ENCODE peak calls at places on chromosomes 7 and 10, in five cellular contexts. One of them, this sample, is unnamed.

GRCh38 chr7:79702116-79702515 is 248.6 kb upstream of the MAGI2 start:
- ATAC-seq in upper lobe of right lung: no peak
- ATAC-seq in activated CD8-positive, alpha-beta T cell treated with anti-CD3 and anti-CD28 coated beads, Interleukin-2, amount 10 ng/mL, durations not matched to agents 7 days and 5 days: no peak
- ATAC-seq in memory B cell: no peak
- ATAC-seq in naive thymus-derived CD8-positive, alpha-beta T cell: no peak
- ATAC-seq in this sample: no peak

GRCh38 chr10:62651341-62651740 is 153.2 kb upstream of the ADO start:
- ATAC-seq in upper lobe of right lung: no peak
- ATAC-seq in activated CD8-positive, alpha-beta T cell treated with anti-CD3 and anti-CD28 coated beads, Interleukin-2, amount 10 ng/mL, durations not matched to agents 7 days and 5 days: no peak
- ATAC-seq in memory B cell: no peak
- ATAC-seq in naive thymus-derived CD8-positive, alpha-beta T cell: no peak
- ATAC-seq in this sample: no peak

GRCh38 chr10:43702213-43702935 is 53.7 kb upstream of the ZNF32 start:
- ATAC-seq in upper lobe of right lung: no peak
- ATAC-seq in activated CD8-positive, alpha-beta T cell treated with anti-CD3 and anti-CD28 coated beads, Interleukin-2, amount 10 ng/mL, durations not matched to agents 7 days and 5 days: no peak
- ATAC-seq in memory B cell: no peak
- ATAC-seq in naive thymus-derived CD8-positive, alpha-beta T cell: no peak
- ATAC-seq in this sample: no peak

GRCh38 chr10:131841131-131841661 is 59.6 kb upstream of the PPP2R2D start:
- ATAC-seq in upper lobe of right lung: no peak
- ATAC-seq in activated CD8-positive, alpha-beta T cell treated with anti-CD3 and anti-CD28 coated beads, Interleukin-2, amount 10 ng/mL, durations not matched to agents 7 days and 5 days: no peak
- ATAC-seq in memory B cell: no peak
- ATAC-seq in naive thymus-derived CD8-positive, alpha-beta T cell: no peak
- ATAC-seq in this sample: no peak

GRCh38 chr7:23811540-23811939 is 101.5 kb downstream of the STK31 start:
- ATAC-seq in upper lobe of right lung: no peak
- ATAC-seq in activated CD8-positive, alpha-beta T cell treated with anti-CD3 and anti-CD28 coated beads, Interleukin-2, amount 10 ng/mL, durations not matched to agents 7 days and 5 days: no peak
- ATAC-seq in memory B cell: no peak
- ATAC-seq in naive thymus-derived CD8-positive, alpha-beta T cell: no peak
- ATAC-seq in this sample: no peak

GRCh38 chr7:76133164-76133775 is 68.4 kb upstream of the SRRM3 start:
- ATAC-seq in upper lobe of right lung: no peak
- ATAC-seq in activated CD8-positive, alpha-beta T cell treated with anti-CD3 and anti-CD28 coated beads, Interleukin-2, amount 10 ng/mL, durations not matched to agents 7 days and 5 days: no peak
- ATAC-seq in memory B cell: no peak
- ATAC-seq in naive thymus-derived CD8-positive, alpha-beta T cell: peak
- ATAC-seq in this sample: no peak

GRCh38 chr7:25059576-25059975 is 65.5 kb downstream of the CYCS start:
- ATAC-seq in upper lobe of right lung: no peak
- ATAC-seq in activated CD8-positive, alpha-beta T cell treated with anti-CD3 and anti-CD28 coated beads, Interleukin-2, amount 10 ng/mL, durations not matched to agents 7 days and 5 days: no peak
- ATAC-seq in memory B cell: no peak
- ATAC-seq in naive thymus-derived CD8-positive, alpha-beta T cell: no peak
- ATAC-seq in this sample: no peak

GRCh38 chr10:2282194-2282593 is 544.9 kb upstream of the ADARB2 start:
- ATAC-seq in upper lobe of right lung: no peak
- ATAC-seq in activated CD8-positive, alpha-beta T cell treated with anti-CD3 and anti-CD28 coated beads, Interleukin-2, amount 10 ng/mL, durations not matched to agents 7 days and 5 days: no peak
- ATAC-seq in memory B cell: no peak
- ATAC-seq in naive thymus-derived CD8-positive, alpha-beta T cell: no peak
- ATAC-seq in this sample: no peak

GRCh38 chr10:103710490-103710889 is 144.9 kb downstream of the SH3PXD2A start:
- ATAC-seq in upper lobe of right lung: no peak
- ATAC-seq in activated CD8-positive, alpha-beta T cell treated with anti-CD3 and anti-CD28 coated beads, Interleukin-2, amount 10 ng/mL, durations not matched to agents 7 days and 5 days: no peak
- ATAC-seq in memory B cell: no peak
- ATAC-seq in naive thymus-derived CD8-positive, alpha-beta T cell: no peak
- ATAC-seq in this sample: no peak

GRCh38 chr7:2499181-2499580 is 20.4 kb upstream of the LFNG start:
- ATAC-seq in upper lobe of right lung: no peak
- ATAC-seq in activated CD8-positive, alpha-beta T cell treated with anti-CD3 and anti-CD28 coated beads, Interleukin-2, amount 10 ng/mL, durations not matched to agents 7 days and 5 days: no peak
- ATAC-seq in memory B cell: no peak
- ATAC-seq in naive thymus-derived CD8-positive, alpha-beta T cell: no peak
- ATAC-seq in this sample: no peak

GRCh38 chr7:151010002-151010306 is 14.3 kb downstream of the ATG9B start:
- ATAC-seq in upper lobe of right lung: no peak
- ATAC-seq in activated CD8-positive, alpha-beta T cell treated with anti-CD3 and anti-CD28 coated beads, Interleukin-2, amount 10 ng/mL, durations not matched to agents 7 days and 5 days: no peak
- ATAC-seq in memory B cell: no peak
- ATAC-seq in naive thymus-derived CD8-positive, alpha-beta T cell: no peak
- ATAC-seq in this sample: no peak